ENCODE peak calls at places on chromosomes 11 and 22, in ten cellular contexts. I is MM.1S; L is SJSA1; O is heart left ventricle; T is neuronal stem cell; D is mesendoderm; G is fibroblast of lung; A is A673; Y is transverse colon; H is CD4-positive, alpha-beta memory T cell. J is an unnamed sample.

GRCh38 chr11:61860054-61860903 is 31.1 kb downstream of the FADS3 start:
- DNase-seq in I (no peak), L (no peak), O (peak; percentile 76), T (no peak), D (no peak), G (peak; percentile 38), A (no peak), Y (peak; percentile 63), H (no peak), J (no peak)

GRCh38 chr11:65554057-65554818 is 3.9 kb downstream of the LTBP3 start:
- DNase-seq in I (no peak), L (no peak), O (no peak), T (no peak), D (no peak), G (no peak), A (no peak), Y (no peak), H (no peak), J (no peak)

GRCh38 chr22:32539631-32540449 is 65.2 kb downstream of the FBXO7 start:
- DNase-seq in I (peak; percentile 94), L (no peak), O (peak; percentile 69), T (no peak), D (peak; percentile 82), G (peak; percentile 67), A (no peak), Y (peak; percentile 33), H (no peak), J (peak; percentile 51)

GRCh38 chr11:22521226-22521625 is 104.4 kb downstream of the FANCF start:
- DNase-seq in I (no peak), L (no peak), O (no peak), T (no peak), D (peak; percentile 22), G (peak; percentile 90), A (peak; percentile 4), Y (no peak), H (no peak), J (no peak)

GRCh38 chr11:608751-609354 is 6.9 kb downstream of the IRF7 start:
- DNase-seq in I (no peak), L (no peak), O (no peak), T (no peak), D (no peak), G (no peak), A (no peak), Y (no peak), H (no peak), J (no peak)

GRCh38 chr11:63369165-63369970 is at the start of gene SLC22A9:
- DNase-seq in I (no peak), L (no peak), O (no peak), T (no peak), D (no peak), G (no peak), A (no peak), Y (no peak), H (no peak), J (no peak)

GRCh38 chr22:26134654-26135330 is 34.5 kb upstream of the SEZ6L start:
- DNase-seq in I (peak; percentile 23), L (no peak), O (no peak), T (no peak), D (peak; percentile 29), G (no peak), A (peak; percentile 21), Y (no peak), H (no peak), J (no peak)

GRCh38 chr11:14320020-14320419 is 39.0 kb downstream of the RRAS2 start:
- DNase-seq in I (peak; percentile 50), L (no peak), O (no peak), T (no peak), D (no peak), G (peak; percentile 74), A (no peak), Y (peak; percentile 37), H (peak; percentile 59), J (no peak)

GRCh38 chr11:11622772-11623531 is 1.1 kb upstream of the GALNT18 start:
- DNase-seq in I (no peak), L (no peak), O (no peak), T (no peak), D (no peak), G (no peak), A (no peak), Y (no peak), H (no peak), J (no peak)

GRCh38 chr11:95341246-95341645 is 110.2 kb upstream of the SESN3 start:
- DNase-seq in I (no peak), L (no peak), O (no peak), T (no peak), D (no peak), G (peak; percentile 30), A (no peak), Y (no peak), H (no peak), J (no peak)

GRCh38 chr11:112627588-112628045 is 333.6 kb upstream of the NCAM1 start:
- DNase-seq in I (peak; percentile 36), L (no peak), O (no peak), T (no peak), D (no peak), G (no peak), A (no peak), Y (no peak), H (no peak), J (no peak)

GRCh38 chr11:131888230-131888826 is 517.9 kb downstream of the NTM start:
- DNase-seq in I (no peak), L (peak; percentile 72), O (no peak), T (no peak), D (no peak), G (peak; percentile 97), A (peak; percentile 91), Y (no peak), H (no peak), J (no peak)

GRCh38 chr11:44638032-44638431 is 72.6 kb downstream of the CD82 start:
- DNase-seq in I (no peak), L (peak; percentile 41), O (no peak), T (no peak), D (no peak), G (no peak), A (no peak), Y (peak; percentile 56), H (no peak), J (peak; percentile 57)

GRCh38 chr11:107275632-107276031 is 182.0 kb downstream of the CWF19L2 start:
- DNase-seq in I (no peak), L (no peak), O (no peak), T (no peak), D (no peak), G (no peak), A (no peak), Y (no peak), H (no peak), J (no peak)

GRCh38 chr11:44559207-44559943 is 6.1 kb upstream of the CD82 start:
- DNase-seq in I (peak; percentile 40), L (no peak), O (no peak), T (peak; percentile 77), D (peak; percentile 76), G (no peak), A (no peak), Y (no peak), H (no peak), J (peak; percentile 50)

DNA sequence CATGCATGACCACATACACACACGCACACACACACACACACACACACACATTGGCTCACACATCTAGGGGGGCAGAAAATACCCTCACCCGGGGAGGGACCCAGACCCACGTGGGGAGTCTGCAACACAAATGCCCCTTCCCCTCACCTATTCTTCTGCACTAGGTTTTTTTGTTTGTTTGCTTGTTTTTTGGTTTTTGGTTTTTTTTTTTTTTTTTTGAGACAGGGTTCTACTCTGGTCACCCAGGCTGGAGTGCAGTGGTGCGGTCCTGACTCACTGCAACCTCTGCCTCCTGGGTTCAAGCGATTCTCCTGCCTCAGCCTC is 28.4 kb downstream of the WEE1 start:
- DNase-seq in I (no peak), L (no peak), O (no peak), T (no peak), D (no peak), G (no peak), A (no peak), Y (no peak), H (no peak), J (no peak)
- H3K4me3 ChIP-seq in I (no peak overlapping the region), L (no peak overlapping the region), O (no peak overlapping the region), T (no peak overlapping the region), D (no peak overlapping the region), G (no peak overlapping the region), A (no peak overlapping the region), Y (no peak overlapping the region), H (peak overlapping the region; percentile 42), J (no peak overlapping the region)

GRCh38 chr11:32829680-32830412 is at the start of gene PRRG4:
- DNase-seq in I (peak; percentile 86), L (no peak), O (peak; percentile 50), T (peak; percentile 32), D (peak; percentile 72), G (peak; percentile 53), A (peak; percentile 87), Y (peak; percentile 87), H (peak; percentile 2), J (peak; percentile 74)
- H3K27me3 ChIP-seq in I (no peaks in the 10 kb centered on the region), L (peaks cover 39% of the 10 kb centered on the region), O (peaks cover 19% of the 10 kb centered on the region), T (peaks cover 27% of the 10 kb centered on the region), D (no peaks in the 10 kb centered on the region), G (peaks cover 10% of the 10 kb centered on the region), A (no peaks in the 10 kb centered on the region), Y (peaks cover 13% of the 10 kb centered on the region), H (no peaks in the 10 kb centered on the region), J (no peaks in the 10 kb centered on the region)

GRCh38 chr11:70415642-70416395 is 17.5 kb downstream of the CTTN start:
- DNase-seq in I (no peak), L (no peak), O (no peak), T (no peak), D (no peak), G (peak; percentile 25), A (no peak), Y (no peak), H (no peak), J (no peak)
- H3K27ac ChIP-seq in I (no peak overlapping the region), L (no peak overlapping the region), O (no peak overlapping the region), T (no peak overlapping the region), D (no peak overlapping the region), G (peak overlapping the region; percentile 3), A (peak overlapping the region; percentile 69), Y (no peak overlapping the region), H (no peak overlapping the region), J (no peak overlapping the region)

GRCh38 chr22:33883961-33884808 is 36.1 kb downstream of the LARGE1 start:
- DNase-seq in I (no peak), L (no peak), O (peak; percentile 43), T (no peak), D (no peak), G (peak; percentile 20), A (no peak), Y (no peak), H (no peak), J (no peak)
- H3K4me3 ChIP-seq in I (no peak overlapping the region), L (no peak overlapping the region), O (no peak overlapping the region), T (no peak overlapping the region), D (no peak overlapping the region), G (no peak overlapping the region), A (no peak overlapping the region), Y (no peak overlapping the region), H (no peak overlapping the region), J (no peak overlapping the region)

GRCh38 chr11:76696756-76697155 is 26.2 kb upstream of the LRRC32 start:
- DNase-seq in I (no peak), L (no peak), O (no peak), T (no peak), D (no peak), G (no peak), A (no peak), Y (no peak), H (no peak), J (no peak)
- H3K27me3 ChIP-seq in I (no peaks in the 10 kb centered on the region), L (no peaks in the 10 kb centered on the region), O (no peaks in the 10 kb centered on the region), T (no peaks in the 10 kb centered on the region), D (no peaks in the 10 kb centered on the region), G (no peaks in the 10 kb centered on the region), A (no peaks in the 10 kb centered on the region), Y (no peaks in the 10 kb centered on the region), H (no peaks in the 10 kb centered on the region), J (no peaks in the 10 kb centered on the region)

GRCh38 chr11:33899383-33900037 is 7.6 kb upstream of the LMO2 start:
- DNase-seq in I (no peak), L (no peak), O (peak; percentile 82), T (no peak), D (peak; percentile 61), G (peak; percentile 86), A (peak; percentile 82), Y (peak; percentile 52), H (no peak), J (peak; percentile 90)
- H3K27ac ChIP-seq in I (no peak overlapping the region), L (no peak overlapping the region), O (peak overlapping the region; percentile 11), T (no peak overlapping the region), D (no peak overlapping the region), G (no peak overlapping the region), A (no peak overlapping the region), Y (peak overlapping the region; percentile 6), H (no peak overlapping the region), J (no peak overlapping the region)

J was measured in aorta.